ENCODE peak calls at places on chromosomes 3 and 15, in four cellular contexts. L, Z, R and V are unnamed samples.

GRCh38 chr3:109939817-109940216 is 602.5 kb upstream of the DPPA4 start:
- DNase-seq in L (no peak), R (no peak), Z (no peak), V (no peak)

GRCh38 chr3:104596551-104596950 is 770.2 kb upstream of the ALCAM start:
- DNase-seq in L (peak), Z (peak), R (peak), V (peak)

GRCh38 chr15:40567111-40567510 is 2.0 kb upstream of the RPUSD2 start:
- DNase-seq in L (no peak), Z (no peak), R (no peak), V (no peak)

GRCh38 chr3:102712896-102713295 is 278.1 kb downstream of the ZPLD1 start:
- DNase-seq in R (peak), Z (no peak), L (no peak), V (no peak)

GRCh38 chr15:101615986-101616848 is 36.0 kb downstream of the TM2D3 start:
- DNase-seq in L (peak), R (no peak), Z (peak), V (no peak)

GRCh38 chr3:101383156-101383575 is 62.8 kb upstream of the IMPG2 start:
- DNase-seq in L (no peak), R (no peak), Z (peak), V (no peak)

GRCh38 chr3:65173841-65174240 is 486.0 kb upstream of the ADAMTS9 start:
- DNase-seq in R (no peak), Z (peak), L (peak), V (no peak)

GRCh38 chr15:70806992-70807712 is 43.8 kb upstream of the UACA start:
- DNase-seq in R (no peak), L (no peak), Z (peak), V (no peak)

GRCh38 chr3:175651716-175652115 is 792.6 kb downstream of the NAALADL2 start:
- DNase-seq in R (no peak), Z (peak), L (no peak), V (peak)

GRCh38 chr3:141237701-141238521 is 6.3 kb downstream of the PXYLP1 start:
- DNase-seq in Z (no peak), L (no peak), R (no peak), V (no peak)

GRCh38 chr15:58346361-58346760 is 85.4 kb upstream of the LIPC start:
- DNase-seq in L (peak), R (no peak), Z (no peak), V (no peak)

GRCh38 chr15:75195766-75196241 is 5.9 kb upstream of the C15orf39 start:
- DNase-seq in Z (no peak), R (no peak), L (no peak), V (no peak)

GRCh38 chr3:172911142-172911541 is 160.6 kb downstream of the ECT2 start:
- DNase-seq in L (no peak), R (no peak), Z (no peak), V (no peak)

GRCh38 chr3:155065537-155065936 is 14.6 kb upstream of the MME start:
- DNase-seq in Z (peak), L (peak), R (no peak), V (no peak)

GRCh38 chr15:28955160-28955502 is 69.4 kb downstream of the APBA2 start:
- DNase-seq in L (no peak), R (peak), Z (peak), V (peak)

GRCh38 chr15:51536965-51537574 is 85.5 kb downstream of the DMXL2 start:
- DNase-seq in Z (peak), L (peak), R (no peak), V (peak)

GRCh38 chr3:52238193-52238760 is 681 bp downstream of the TWF2 start:
- DNase-seq in R (no peak), Z (no peak), L (peak), V (no peak)

GRCh38 chr3:38588276-38588971 is 61.1 kb downstream of the SCN5A start:
- DNase-seq in R (no peak), L (no peak), Z (no peak), V (no peak)

GRCh38 chr15:51726302-51727073 is 11.0 kb downstream of the LYSMD2 start:
- DNase-seq in L (peak), Z (peak), R (no peak), V (no peak)

GRCh38 chr3:85726241-85726640 is 767.5 kb downstream of the CADM2 start:
- DNase-seq in Z (peak), R (no peak), L (no peak), V (no peak)

GRCh38 chr3:131716007-131716406 is 213.2 kb upstream of the MRPL3 start:
- DNase-seq in R (no peak), Z (no peak), L (peak), V (no peak)

GRCh38 chr3:196563721-196564225 is 4.6 kb downstream of the WDR53 start:
- DNase-seq in R (no peak), L (peak), Z (no peak), V (peak)

GRCh38 chr3:12966847-12967750 is 106.1 kb downstream of the IQSEC1 start:
- DNase-seq in L (peak), Z (peak), R (peak), V (no peak)

GRCh38 chr3:67601385-67601784 is 53.0 kb downstream of the SUCLG2 start:
- DNase-seq in R (no peak), Z (no peak), L (no peak), V (no peak)

GRCh38 chr3:46931631-46932441 is 44.7 kb downstream of the CCDC12 start:
- DNase-seq in Z (peak), R (no peak), L (peak), V (no peak)

GRCh38 chr3:134486577-134487041 is 752 bp downstream of the CEP63 start:
- DNase-seq in R (peak), Z (peak), L (peak), V (peak)

GRCh38 chr3:174477491-174477890 is 381.6 kb upstream of the NAALADL2 start:
- DNase-seq in R (no peak), Z (no peak), L (no peak), V (no peak)

GRCh38 chr15:57165992-57166391 is 210.3 kb upstream of the CGNL1 start:
- DNase-seq in R (no peak), Z (no peak), L (peak), V (no peak)

GRCh38 chr15:78365931-78366330 is 25.8 kb downstream of the CRABP1 start:
- DNase-seq in R (no peak), Z (no peak), L (peak), V (no peak)

GRCh38 chr15:77769700-77770099 is 137.0 kb upstream of the LINGO1 start:
- DNase-seq in L (no peak), Z (no peak), R (no peak), V (peak)

GRCh38 chr3:134197681-134198261 is 52.9 kb downstream of the RYK start:
- DNase-seq in L (peak), Z (peak), R (no peak), V (peak)

GRCh38 chr3:128784228-128784627 is 58.2 kb downstream of the RAB7A start:
- DNase-seq in Z (no peak), L (no peak), R (peak), V (no peak)

GRCh38 chr3:56119575-56120349 is 348.5 kb downstream of the ERC2 start:
- DNase-seq in L (peak), R (no peak), Z (peak), V (no peak)

GRCh38 chr3:68957895-68958294 is 25.5 kb upstream of the TAFA4 start:
- DNase-seq in R (no peak), Z (no peak), L (no peak), V (no peak)

GRCh38 chr3:15428539-15428938 is 1.1 kb downstream of the EAF1 start:
- DNase-seq in R (no peak), L (peak), Z (no peak), V (no peak)

GRCh38 chr3:136750209-136750921 is 1.8 kb downstream of the STAG1 start:
- DNase-seq in R (peak), Z (peak), L (peak), V (peak)

GRCh38 chr3:136751259-136752045 is 726 bp downstream of the STAG1 start:
- DNase-seq in R (peak), L (peak), Z (peak), V (peak)

GRCh38 chr3:136752046-136752326 is 192 bp downstream of the STAG1 start:
- DNase-seq in Z (no peak), R (no peak), L (peak), V (peak)

GRCh38 chr3:136750922-136751258 is 1.3 kb downstream of the STAG1 start:
- DNase-seq in R (no peak), L (peak), Z (peak), V (no peak)

GRCh38 chr3:136749106-136749505 is 3.1 kb downstream of the STAG1 start:
- DNase-seq in Z (no peak), L (no peak), R (no peak), V (no peak)
- H3K9ac ChIP-seq in Z (no peak), L (peak), R (peak), V (no peak)

GRCh38 chr3:72388644-72389043 is 459.6 kb downstream of the SHQ1 start:
- DNase-seq in R (no peak), L (no peak), Z (no peak), V (no peak)

GRCh38 chr3:72384602-72385001 is 463.6 kb downstream of the SHQ1 start:
- DNase-seq in Z (no peak), L (no peak), R (no peak), V (peak)

GRCh38 chr3:72385172-72385571 is 463.1 kb downstream of the SHQ1 start:
- DNase-seq in R (no peak), L (no peak), Z (no peak), V (no peak)

GRCh38 chr3:72388117-72388516 is 460.1 kb downstream of the SHQ1 start:
- DNase-seq in R (no peak), Z (no peak), L (no peak), V (no peak)

GRCh38 chr3:72386322-72386721 is 461.9 kb downstream of the SHQ1 start:
- DNase-seq in Z (no peak), R (no peak), L (no peak), V (no peak)
- H3K27ac ChIP-seq in Z (no peak), R (no peak), L (no peak), V (no peak)

DNA sequence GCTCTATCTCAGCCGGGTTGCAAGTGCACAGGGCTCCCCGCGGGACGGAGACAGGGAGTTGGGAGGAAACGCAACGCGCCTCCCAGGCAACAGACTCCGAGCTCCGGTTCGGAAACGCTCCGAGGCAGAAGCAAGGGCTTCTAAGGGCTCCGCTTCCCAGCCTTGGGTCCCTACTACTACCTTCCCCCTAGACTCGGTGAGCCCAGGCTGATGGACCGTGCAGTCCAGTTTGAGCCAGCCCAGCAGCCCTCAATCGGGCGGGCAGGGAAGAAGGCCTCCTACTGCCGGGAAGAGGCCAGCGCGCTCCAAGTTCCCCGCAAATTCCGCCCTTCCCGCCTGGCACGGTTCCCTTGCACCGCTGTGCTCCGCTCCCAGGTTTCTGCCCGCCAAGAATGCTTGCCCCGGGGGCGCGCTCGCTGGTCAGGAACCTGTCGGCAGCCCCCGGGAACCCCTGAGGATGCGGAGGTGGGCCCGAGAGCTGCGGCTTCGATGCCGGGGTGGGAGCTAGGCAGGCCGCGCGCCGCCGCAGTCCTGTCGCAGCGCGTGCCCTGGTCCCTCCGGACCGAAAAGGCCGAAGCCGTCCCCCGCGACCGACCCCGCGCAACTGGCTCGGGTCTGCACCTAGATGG is 728 bp downstream of the TRANK1 start:
- DNase-seq in L (peak), Z (peak), R (peak), V (no peak)
- TF ChIP-seq EZH2 in L (no peak), Z (no peak), R (no peak), V (no peak)

GRCh38 chr3:117818592-117818991 is 1109.0 kb downstream of the TUSC7 start:
- DNase-seq in R (no peak), L (no peak), Z (no peak), V (no peak)
- H3K9ac ChIP-seq in R (no peak), L (no peak), Z (no peak), V (no peak)

GRCh38 chr3:187104342-187104741 is 35.0 kb downstream of the RPL39L start:
- DNase-seq in L (no peak), Z (no peak), R (no peak), V (no peak)
- H3K27ac ChIP-seq in L (no peak), Z (no peak), R (no peak), V (no peak)